ENCODE peak calls at places on chromosomes 6 and 20, in six cellular contexts. One of them, this sample, is unnamed.
A peak's percentile ranks its signal among the peaks of the same experiment; 100 is the strongest.

GRCh38 chr6:31900917-31901414 is 920 bp downstream of the ZBTB12 start:
- DNase-seq in smooth muscle cell of the brain vasculature: no peak
- DNase-seq in NCI-H748 treated with DMSO at 0.1 percent for 48 hours: no peak
- DNase-seq in nucleus accumbens: peak; percentile 46
- DNase-seq in anterior cingulate cortex: no peak
- DNase-seq in stimulated activated CD4-positive, alpha-beta T cell treated with anti-CD3 and anti-CD28 coated beads, TNF-alpha, amount 100 ng/mL, for 1 hour: no peak
- DNase-seq in this sample: no peak

GRCh38 chr6:26183237-26183580 is 96.0 kb downstream of the HFE start:
- DNase-seq in NCI-H748 treated with DMSO at 0.1 percent for 48 hours: no peak
- DNase-seq in anterior cingulate cortex: no peak
- DNase-seq in stimulated activated CD4-positive, alpha-beta T cell treated with anti-CD3 and anti-CD28 coated beads, TNF-alpha, amount 100 ng/mL, for 1 hour: no peak
- DNase-seq in nucleus accumbens: peak; percentile 49
- DNase-seq in smooth muscle cell of the brain vasculature: no peak
- DNase-seq in this sample: no peak

GRCh38 chr20:46936415-46937139 is 41.9 kb downstream of the EYA2 start:
- DNase-seq in NCI-H748 treated with DMSO at 0.1 percent for 48 hours: no peak
- DNase-seq in anterior cingulate cortex: no peak
- DNase-seq in nucleus accumbens: no peak
- DNase-seq in stimulated activated CD4-positive, alpha-beta T cell treated with anti-CD3 and anti-CD28 coated beads, TNF-alpha, amount 100 ng/mL, for 1 hour: no peak
- DNase-seq in smooth muscle cell of the brain vasculature: no peak
- DNase-seq in this sample: no peak

GRCh38 chr6:136677822-136678221 is 114.5 kb downstream of the MAP3K5 start:
- DNase-seq in anterior cingulate cortex: no peak
- DNase-seq in smooth muscle cell of the brain vasculature: no peak
- DNase-seq in NCI-H748 treated with DMSO at 0.1 percent for 48 hours: no peak
- DNase-seq in stimulated activated CD4-positive, alpha-beta T cell treated with anti-CD3 and anti-CD28 coated beads, TNF-alpha, amount 100 ng/mL, for 1 hour: no peak
- DNase-seq in nucleus accumbens: no peak
- DNase-seq in this sample: no peak

GRCh38 chr6:6861995-6862394 is 245.8 kb upstream of the RREB1 start:
- DNase-seq in NCI-H748 treated with DMSO at 0.1 percent for 48 hours: no peak
- DNase-seq in stimulated activated CD4-positive, alpha-beta T cell treated with anti-CD3 and anti-CD28 coated beads, TNF-alpha, amount 100 ng/mL, for 1 hour: no peak
- DNase-seq in nucleus accumbens: no peak
- DNase-seq in smooth muscle cell of the brain vasculature: no peak
- DNase-seq in anterior cingulate cortex: no peak
- DNase-seq in this sample: no peak

GRCh38 chr6:106608080-106608668 is 21.1 kb downstream of the RTN4IP1 start:
- DNase-seq in stimulated activated CD4-positive, alpha-beta T cell treated with anti-CD3 and anti-CD28 coated beads, TNF-alpha, amount 100 ng/mL, for 1 hour: no peak
- DNase-seq in anterior cingulate cortex: no peak
- DNase-seq in nucleus accumbens: no peak
- DNase-seq in NCI-H748 treated with DMSO at 0.1 percent for 48 hours: peak; percentile 77
- DNase-seq in smooth muscle cell of the brain vasculature: no peak
- DNase-seq in this sample: no peak

GRCh38 chr6:137744877-137745276 is 122.2 kb upstream of the TNFAIP3 start:
- DNase-seq in stimulated activated CD4-positive, alpha-beta T cell treated with anti-CD3 and anti-CD28 coated beads, TNF-alpha, amount 100 ng/mL, for 1 hour: no peak
- DNase-seq in nucleus accumbens: no peak
- DNase-seq in anterior cingulate cortex: no peak
- DNase-seq in smooth muscle cell of the brain vasculature: no peak
- DNase-seq in NCI-H748 treated with DMSO at 0.1 percent for 48 hours: no peak
- DNase-seq in this sample: no peak

GRCh38 chr6:133749427-133749826 is 139.5 kb upstream of the TCF21 start:
- DNase-seq in anterior cingulate cortex: no peak
- DNase-seq in NCI-H748 treated with DMSO at 0.1 percent for 48 hours: no peak
- DNase-seq in stimulated activated CD4-positive, alpha-beta T cell treated with anti-CD3 and anti-CD28 coated beads, TNF-alpha, amount 100 ng/mL, for 1 hour: no peak
- DNase-seq in nucleus accumbens: no peak
- DNase-seq in smooth muscle cell of the brain vasculature: no peak
- DNase-seq in this sample: no peak

GRCh38 chr6:4667591-4667990 is 108.6 kb upstream of the CDYL start:
- DNase-seq in smooth muscle cell of the brain vasculature: no peak
- DNase-seq in NCI-H748 treated with DMSO at 0.1 percent for 48 hours: no peak
- DNase-seq in stimulated activated CD4-positive, alpha-beta T cell treated with anti-CD3 and anti-CD28 coated beads, TNF-alpha, amount 100 ng/mL, for 1 hour: no peak
- DNase-seq in anterior cingulate cortex: no peak
- DNase-seq in nucleus accumbens: no peak
- DNase-seq in this sample: no peak

GRCh38 chr6:52503853-52504777 is 72.7 kb downstream of the TRAM2 start:
- DNase-seq in anterior cingulate cortex: no peak
- DNase-seq in NCI-H748 treated with DMSO at 0.1 percent for 48 hours: peak; percentile 92
- DNase-seq in stimulated activated CD4-positive, alpha-beta T cell treated with anti-CD3 and anti-CD28 coated beads, TNF-alpha, amount 100 ng/mL, for 1 hour: no peak
- DNase-seq in smooth muscle cell of the brain vasculature: no peak
- DNase-seq in nucleus accumbens: no peak
- DNase-seq in this sample: peak; percentile 82

GRCh38 chr6:113953346-113953745 is 17.6 kb downstream of the HDAC2 start:
- DNase-seq in stimulated activated CD4-positive, alpha-beta T cell treated with anti-CD3 and anti-CD28 coated beads, TNF-alpha, amount 100 ng/mL, for 1 hour: no peak
- DNase-seq in anterior cingulate cortex: no peak
- DNase-seq in nucleus accumbens: no peak
- DNase-seq in smooth muscle cell of the brain vasculature: no peak
- DNase-seq in NCI-H748 treated with DMSO at 0.1 percent for 48 hours: no peak
- DNase-seq in this sample: no peak

GRCh38 chr20:36461600-36462439 is 79.5 kb upstream of the MYL9 start:
- DNase-seq in smooth muscle cell of the brain vasculature: no peak
- DNase-seq in anterior cingulate cortex: no peak
- DNase-seq in NCI-H748 treated with DMSO at 0.1 percent for 48 hours: peak; percentile 19
- DNase-seq in nucleus accumbens: no peak
- DNase-seq in stimulated activated CD4-positive, alpha-beta T cell treated with anti-CD3 and anti-CD28 coated beads, TNF-alpha, amount 100 ng/mL, for 1 hour: no peak
- DNase-seq in this sample: no peak

GRCh38 chr6:135941275-135941674 is 89.8 kb downstream of the PDE7B start:
- DNase-seq in NCI-H748 treated with DMSO at 0.1 percent for 48 hours: no peak
- DNase-seq in anterior cingulate cortex: no peak
- DNase-seq in smooth muscle cell of the brain vasculature: no peak
- DNase-seq in stimulated activated CD4-positive, alpha-beta T cell treated with anti-CD3 and anti-CD28 coated beads, TNF-alpha, amount 100 ng/mL, for 1 hour: no peak
- DNase-seq in nucleus accumbens: no peak
- DNase-seq in this sample: no peak

GRCh38 chr6:36028887-36029324 is 1.3 kb downstream of the MAPK14 start:
- DNase-seq in anterior cingulate cortex: peak; percentile 10
- DNase-seq in nucleus accumbens: no peak
- DNase-seq in smooth muscle cell of the brain vasculature: no peak
- DNase-seq in stimulated activated CD4-positive, alpha-beta T cell treated with anti-CD3 and anti-CD28 coated beads, TNF-alpha, amount 100 ng/mL, for 1 hour: peak; percentile 46
- DNase-seq in NCI-H748 treated with DMSO at 0.1 percent for 48 hours: peak; percentile 55
- DNase-seq in this sample: no peak

GRCh38 chr6:90370493-90370959 is 73.9 kb upstream of the BACH2 start:
- DNase-seq in anterior cingulate cortex: no peak
- DNase-seq in stimulated activated CD4-positive, alpha-beta T cell treated with anti-CD3 and anti-CD28 coated beads, TNF-alpha, amount 100 ng/mL, for 1 hour: no peak
- DNase-seq in nucleus accumbens: no peak
- DNase-seq in NCI-H748 treated with DMSO at 0.1 percent for 48 hours: no peak
- DNase-seq in smooth muscle cell of the brain vasculature: no peak
- DNase-seq in this sample: no peak

GRCh38 chr6:24431045-24431451 is 28.3 kb downstream of the MRS2 start:
- DNase-seq in stimulated activated CD4-positive, alpha-beta T cell treated with anti-CD3 and anti-CD28 coated beads, TNF-alpha, amount 100 ng/mL, for 1 hour: no peak
- DNase-seq in nucleus accumbens: no peak
- DNase-seq in anterior cingulate cortex: no peak
- DNase-seq in smooth muscle cell of the brain vasculature: peak; percentile 17
- DNase-seq in NCI-H748 treated with DMSO at 0.1 percent for 48 hours: peak; percentile 62
- DNase-seq in this sample: no peak

GRCh38 chr20:50259705-50260479 is 69.3 kb downstream of the CEBPB start:
- DNase-seq in anterior cingulate cortex: no peak
- DNase-seq in NCI-H748 treated with DMSO at 0.1 percent for 48 hours: no peak
- DNase-seq in stimulated activated CD4-positive, alpha-beta T cell treated with anti-CD3 and anti-CD28 coated beads, TNF-alpha, amount 100 ng/mL, for 1 hour: no peak
- DNase-seq in nucleus accumbens: no peak
- DNase-seq in smooth muscle cell of the brain vasculature: no peak
- DNase-seq in this sample: no peak

GRCh38 chr20:18985551-18985950 is 172.0 kb downstream of the SCP2D1 start:
- DNase-seq in NCI-H748 treated with DMSO at 0.1 percent for 48 hours: no peak
- DNase-seq in anterior cingulate cortex: no peak
- DNase-seq in nucleus accumbens: no peak
- DNase-seq in stimulated activated CD4-positive, alpha-beta T cell treated with anti-CD3 and anti-CD28 coated beads, TNF-alpha, amount 100 ng/mL, for 1 hour: no peak
- DNase-seq in smooth muscle cell of the brain vasculature: no peak
- DNase-seq in this sample: no peak

GRCh38 chr20:34473262-34473883 is 42.8 kb upstream of the DYNLRB1 start:
- DNase-seq in stimulated activated CD4-positive, alpha-beta T cell treated with anti-CD3 and anti-CD28 coated beads, TNF-alpha, amount 100 ng/mL, for 1 hour: no peak
- DNase-seq in anterior cingulate cortex: no peak
- DNase-seq in NCI-H748 treated with DMSO at 0.1 percent for 48 hours: no peak
- DNase-seq in nucleus accumbens: no peak
- DNase-seq in smooth muscle cell of the brain vasculature: no peak
- DNase-seq in this sample: peak; percentile 78

GRCh38 chr6:39327516-39327915 is 5.0 kb upstream of the KCNK16 start:
- DNase-seq in nucleus accumbens: no peak
- DNase-seq in anterior cingulate cortex: no peak
- DNase-seq in smooth muscle cell of the brain vasculature: no peak
- DNase-seq in NCI-H748 treated with DMSO at 0.1 percent for 48 hours: no peak
- DNase-seq in stimulated activated CD4-positive, alpha-beta T cell treated with anti-CD3 and anti-CD28 coated beads, TNF-alpha, amount 100 ng/mL, for 1 hour: no peak
- DNase-seq in this sample: no peak

GRCh38 chr6:23688650-23689049 is 437.4 kb upstream of the NRSN1 start:
- DNase-seq in stimulated activated CD4-positive, alpha-beta T cell treated with anti-CD3 and anti-CD28 coated beads, TNF-alpha, amount 100 ng/mL, for 1 hour: no peak
- DNase-seq in nucleus accumbens: no peak
- DNase-seq in NCI-H748 treated with DMSO at 0.1 percent for 48 hours: no peak
- DNase-seq in smooth muscle cell of the brain vasculature: no peak
- DNase-seq in anterior cingulate cortex: no peak
- DNase-seq in this sample: no peak

GRCh38 chr6:139977887-139978332 is 603.5 kb upstream of the CITED2 start:
- DNase-seq in smooth muscle cell of the brain vasculature: no peak
- DNase-seq in stimulated activated CD4-positive, alpha-beta T cell treated with anti-CD3 and anti-CD28 coated beads, TNF-alpha, amount 100 ng/mL, for 1 hour: no peak
- DNase-seq in nucleus accumbens: no peak
- DNase-seq in NCI-H748 treated with DMSO at 0.1 percent for 48 hours: no peak
- DNase-seq in anterior cingulate cortex: no peak
- DNase-seq in this sample: no peak

GRCh38 chr6:166671434-166672061 is 44.5 kb upstream of the RPS6KA2 start:
- DNase-seq in stimulated activated CD4-positive, alpha-beta T cell treated with anti-CD3 and anti-CD28 coated beads, TNF-alpha, amount 100 ng/mL, for 1 hour: no peak
- DNase-seq in anterior cingulate cortex: no peak
- DNase-seq in NCI-H748 treated with DMSO at 0.1 percent for 48 hours: no peak
- DNase-seq in smooth muscle cell of the brain vasculature: no peak
- DNase-seq in nucleus accumbens: no peak
- DNase-seq in this sample: no peak

GRCh38 chr6:1239805-1240204 is 72.1 kb upstream of the FOXQ1 start:
- DNase-seq in anterior cingulate cortex: no peak
- DNase-seq in nucleus accumbens: no peak
- DNase-seq in stimulated activated CD4-positive, alpha-beta T cell treated with anti-CD3 and anti-CD28 coated beads, TNF-alpha, amount 100 ng/mL, for 1 hour: no peak
- DNase-seq in smooth muscle cell of the brain vasculature: no peak
- DNase-seq in NCI-H748 treated with DMSO at 0.1 percent for 48 hours: no peak
- DNase-seq in this sample: no peak

GRCh38 chr20:63587781-63588591 is 13.9 kb upstream of the HELZ2 start:
- DNase-seq in nucleus accumbens: no peak
- DNase-seq in smooth muscle cell of the brain vasculature: no peak
- DNase-seq in NCI-H748 treated with DMSO at 0.1 percent for 48 hours: no peak
- DNase-seq in anterior cingulate cortex: no peak
- DNase-seq in stimulated activated CD4-positive, alpha-beta T cell treated with anti-CD3 and anti-CD28 coated beads, TNF-alpha, amount 100 ng/mL, for 1 hour: no peak
- DNase-seq in this sample: peak; percentile 64

GRCh38 chr20:47196091-47197081 is 160.1 kb downstream of the ZMYND8 start:
- DNase-seq in nucleus accumbens: peak; percentile 43
- DNase-seq in NCI-H748 treated with DMSO at 0.1 percent for 48 hours: no peak
- DNase-seq in smooth muscle cell of the brain vasculature: no peak
- DNase-seq in stimulated activated CD4-positive, alpha-beta T cell treated with anti-CD3 and anti-CD28 coated beads, TNF-alpha, amount 100 ng/mL, for 1 hour: peak; percentile 24
- DNase-seq in anterior cingulate cortex: peak; percentile 47
- DNase-seq in this sample: peak; percentile 76

GRCh38 chr20:59020938-59021551 is 1.8 kb downstream of the TUBB1 start:
- DNase-seq in smooth muscle cell of the brain vasculature: no peak
- DNase-seq in nucleus accumbens: no peak
- DNase-seq in stimulated activated CD4-positive, alpha-beta T cell treated with anti-CD3 and anti-CD28 coated beads, TNF-alpha, amount 100 ng/mL, for 1 hour: no peak
- DNase-seq in anterior cingulate cortex: no peak
- DNase-seq in NCI-H748 treated with DMSO at 0.1 percent for 48 hours: no peak
- DNase-seq in this sample: no peak

GRCh38 chr6:18363746-18364145 is 23.4 kb upstream of the RNF144B start:
- DNase-seq in smooth muscle cell of the brain vasculature: no peak
- DNase-seq in anterior cingulate cortex: no peak
- DNase-seq in nucleus accumbens: no peak
- DNase-seq in stimulated activated CD4-positive, alpha-beta T cell treated with anti-CD3 and anti-CD28 coated beads, TNF-alpha, amount 100 ng/mL, for 1 hour: no peak
- DNase-seq in NCI-H748 treated with DMSO at 0.1 percent for 48 hours: no peak
- DNase-seq in this sample: no peak

GRCh38 chr20:40749985-40750506 is 61.0 kb upstream of the MAFB start:
- DNase-seq in stimulated activated CD4-positive, alpha-beta T cell treated with anti-CD3 and anti-CD28 coated beads, TNF-alpha, amount 100 ng/mL, for 1 hour: no peak
- DNase-seq in nucleus accumbens: no peak
- DNase-seq in NCI-H748 treated with DMSO at 0.1 percent for 48 hours: no peak
- DNase-seq in smooth muscle cell of the brain vasculature: no peak
- DNase-seq in anterior cingulate cortex: no peak
- DNase-seq in this sample: no peak

GRCh38 chr20:2658414-2659354 is 5.3 kb downstream of the IDH3B start:
- DNase-seq in anterior cingulate cortex: no peak
- DNase-seq in NCI-H748 treated with DMSO at 0.1 percent for 48 hours: no peak
- DNase-seq in stimulated activated CD4-positive, alpha-beta T cell treated with anti-CD3 and anti-CD28 coated beads, TNF-alpha, amount 100 ng/mL, for 1 hour: no peak
- DNase-seq in smooth muscle cell of the brain vasculature: no peak
- DNase-seq in nucleus accumbens: no peak
- DNase-seq in this sample: no peak

GRCh38 chr6:15033850-15034203 is 212.0 kb upstream of the JARID2 start:
- DNase-seq in NCI-H748 treated with DMSO at 0.1 percent for 48 hours: no peak
- DNase-seq in stimulated activated CD4-positive, alpha-beta T cell treated with anti-CD3 and anti-CD28 coated beads, TNF-alpha, amount 100 ng/mL, for 1 hour: no peak
- DNase-seq in smooth muscle cell of the brain vasculature: no peak
- DNase-seq in nucleus accumbens: no peak
- DNase-seq in anterior cingulate cortex: no peak
- DNase-seq in this sample: no peak

GRCh38 chr6:145798530-145798929 is 16.1 kb downstream of the FBXO30 start:
- DNase-seq in smooth muscle cell of the brain vasculature: no peak
- DNase-seq in nucleus accumbens: no peak
- DNase-seq in NCI-H748 treated with DMSO at 0.1 percent for 48 hours: no peak
- DNase-seq in stimulated activated CD4-positive, alpha-beta T cell treated with anti-CD3 and anti-CD28 coated beads, TNF-alpha, amount 100 ng/mL, for 1 hour: no peak
- DNase-seq in anterior cingulate cortex: no peak
- DNase-seq in this sample: no peak

GRCh38 chr20:17281478-17281877 is 54.6 kb downstream of the PCSK2 start:
- DNase-seq in smooth muscle cell of the brain vasculature: no peak
- DNase-seq in nucleus accumbens: no peak
- DNase-seq in stimulated activated CD4-positive, alpha-beta T cell treated with anti-CD3 and anti-CD28 coated beads, TNF-alpha, amount 100 ng/mL, for 1 hour: no peak
- DNase-seq in anterior cingulate cortex: no peak
- DNase-seq in NCI-H748 treated with DMSO at 0.1 percent for 48 hours: peak; percentile 69
- DNase-seq in this sample: no peak

GRCh38 chr20:63276956-63277355 is 4.3 kb downstream of the ARFGAP1 start:
- DNase-seq in anterior cingulate cortex: no peak
- DNase-seq in nucleus accumbens: no peak
- DNase-seq in smooth muscle cell of the brain vasculature: no peak
- DNase-seq in stimulated activated CD4-positive, alpha-beta T cell treated with anti-CD3 and anti-CD28 coated beads, TNF-alpha, amount 100 ng/mL, for 1 hour: no peak
- DNase-seq in NCI-H748 treated with DMSO at 0.1 percent for 48 hours: no peak
- DNase-seq in this sample: no peak

GRCh38 chr6:10800810-10801209 is 37.5 kb downstream of the MAK start:
- DNase-seq in stimulated activated CD4-positive, alpha-beta T cell treated with anti-CD3 and anti-CD28 coated beads, TNF-alpha, amount 100 ng/mL, for 1 hour: no peak
- DNase-seq in smooth muscle cell of the brain vasculature: peak; percentile 4
- DNase-seq in nucleus accumbens: no peak
- DNase-seq in anterior cingulate cortex: no peak
- DNase-seq in NCI-H748 treated with DMSO at 0.1 percent for 48 hours: no peak
- DNase-seq in this sample: no peak

GRCh38 chr6:85751374-85752055 is 108.8 kb upstream of the SYNCRIP start:
- DNase-seq in stimulated activated CD4-positive, alpha-beta T cell treated with anti-CD3 and anti-CD28 coated beads, TNF-alpha, amount 100 ng/mL, for 1 hour: no peak
- DNase-seq in anterior cingulate cortex: no peak
- DNase-seq in nucleus accumbens: no peak
- DNase-seq in smooth muscle cell of the brain vasculature: no peak
- DNase-seq in NCI-H748 treated with DMSO at 0.1 percent for 48 hours: no peak
- DNase-seq in this sample: no peak

This sample was measured in posterior cingulate gyrus.